ENCODE peak calls at places on chromosome 2, in nine cellular contexts. Q, L, T, J, D, N, R, Z and C are unnamed samples.

GRCh38 chr2:221641181-221641871 is 69.2 kb upstream of the EPHA4 start:
- DNase-seq in Q (no peak), L (no peak), T (peak; percentile 19), J (no peak), D (no peak), N (no peak), R (peak; percentile 88), Z (no peak), C (no peak)

GRCh38 chr2:219249203-219249980 is 3.7 kb upstream of the TUBA4B start:
- DNase-seq in Q (no peak), L (peak; percentile 82), T (peak; percentile 79), J (peak; percentile 8), D (peak; percentile 55), N (peak; percentile 60), R (peak; percentile 68), Z (peak; percentile 64), C (peak; percentile 89)

GRCh38 chr2:217951091-217951490 is 51.7 kb downstream of the TNS1 start:
- DNase-seq in Q (no peak), L (no peak), T (no peak), J (no peak), D (no peak), N (no peak), R (no peak), Z (no peak), C (no peak)

GRCh38 chr2:108927936-108928659 is 60.9 kb downstream of the EDAR start:
- DNase-seq in Q (no peak), L (peak; percentile 29), T (peak; percentile 58), J (no peak), D (peak; percentile 64), N (peak; percentile 38), R (peak; percentile 46), Z (no peak), C (no peak)

GRCh38 chr2:39703473-39703872 is 37.8 kb downstream of the TMEM178A start:
- DNase-seq in Q (no peak), L (no peak), T (no peak), J (no peak), D (no peak), N (no peak), R (no peak), Z (no peak), C (no peak)

GRCh38 chr2:204265701-204266310 is 279.5 kb upstream of the PARD3B start:
- DNase-seq in Q (no peak), L (no peak), T (no peak), J (no peak), D (no peak), N (peak; percentile 68), R (no peak), Z (no peak), C (no peak)

GRCh38 chr2:53448591-53448990 is 319.0 kb upstream of the CHAC2 start:
- DNase-seq in Q (no peak), L (no peak), T (peak; percentile 54), J (no peak), D (no peak), N (no peak), R (no peak), Z (no peak), C (no peak)

GRCh38 chr2:112031473-112031872 is 23.6 kb upstream of the TMEM87B start:
- DNase-seq in Q (no peak), L (no peak), T (peak; percentile 21), J (no peak), D (no peak), N (no peak), R (peak; percentile 30), Z (no peak), C (no peak)

GRCh38 chr2:234291765-234292204 is 205.1 kb downstream of the ARL4C start:
- DNase-seq in Q (no peak), L (no peak), T (peak; percentile 85), J (no peak), D (no peak), N (peak; percentile 32), R (peak; percentile 69), Z (peak; percentile 37), C (no peak)

GRCh38 chr2:211367711-211368110 is 811.3 kb downstream of the CPS1 start:
- DNase-seq in Q (no peak), L (no peak), T (no peak), J (no peak), D (no peak), N (no peak), R (peak; percentile 6), Z (no peak), C (no peak)

GRCh38 chr2:96163768-96164429 is 18.7 kb upstream of the DUSP2 start:
- DNase-seq in Q (no peak), L (no peak), T (no peak), J (peak; percentile 78), D (no peak), N (no peak), R (no peak), Z (no peak), C (no peak)

GRCh38 chr2:222561817-222562424 is 94.0 kb downstream of the FARSB start:
- DNase-seq in Q (peak; percentile 52), L (peak; percentile 12), T (peak; percentile 59), J (no peak), D (peak; percentile 40), N (peak; percentile 69), R (peak; percentile 63), Z (no peak), C (no peak)

GRCh38 chr2:176435691-176436215 is 166.5 kb downstream of the MTX2 start:
- DNase-seq in Q (no peak), L (no peak), T (no peak), J (no peak), D (no peak), N (no peak), R (no peak), Z (no peak), C (no peak)

GRCh38 chr2:32564417-32565035 is 63.3 kb upstream of the TTC27 start:
- DNase-seq in Q (peak; percentile 5), L (no peak), T (no peak), J (no peak), D (no peak), N (no peak), R (no peak), Z (no peak), C (no peak)

GRCh38 chr2:100881629-100882028 is 61.7 kb downstream of the NPAS2 start:
- DNase-seq in Q (no peak), L (no peak), T (no peak), J (no peak), D (no peak), N (no peak), R (no peak), Z (no peak), C (no peak)

GRCh38 chr2:188269004-188269403 is 22.7 kb upstream of the GULP1 start:
- DNase-seq in Q (no peak), L (no peak), T (no peak), J (no peak), D (no peak), N (no peak), R (no peak), Z (no peak), C (no peak)

GRCh38 chr2:62309465-62310091 is 113.7 kb downstream of the B3GNT2 start:
- DNase-seq in Q (no peak), L (no peak), T (peak; percentile 10), J (no peak), D (no peak), N (no peak), R (no peak), Z (no peak), C (no peak)

GRCh38 chr2:233381013-233381995 is 27.0 kb downstream of the DGKD start:
- DNase-seq in Q (no peak), L (no peak), T (no peak), J (no peak), D (no peak), N (no peak), R (no peak), Z (no peak), C (no peak)

GRCh38 chr2:37377187-37377532 is 32.7 kb downstream of the QPCT start:
- DNase-seq in Q (no peak), L (no peak), T (peak; percentile 83), J (no peak), D (no peak), N (no peak), R (peak; percentile 73), Z (no peak), C (no peak)

GRCh38 chr2:238663586-238663985 is 184.3 kb upstream of the TWIST2 start:
- DNase-seq in Q (no peak), L (no peak), T (no peak), J (no peak), D (no peak), N (no peak), R (no peak), Z (no peak), C (no peak)